ENCODE peak calls at places on chromosomes 4 and X, in four cellular contexts. I is GM23338, K is PC-9, V is HCT116. Q is an unnamed sample.

GRCh38 chr4:34723606-34724005 is 1520.7 kb downstream of the ARAP2 start:
- DNase-seq in I (no peak), K (no peak), V (no peak), Q (no peak)

GRCh38 chr4:159291176-159291575 is 188.3 kb downstream of the RAPGEF2 start:
- DNase-seq in I (no peak), K (no peak), V (no peak), Q (no peak)

GRCh38 chr4:2576290-2576689 is 39.8 kb downstream of the FAM193A start:
- DNase-seq in I (no peak), K (no peak), V (no peak), Q (no peak)

GRCh38 chr4:132572210-132572609 is 576.9 kb upstream of the PCDH10 start:
- DNase-seq in I (peak), K (no peak), V (no peak), Q (no peak)

GRCh38 chrX:147738260-147738659 is 173.5 kb upstream of the FMR1 start:
- DNase-seq in I (no peak), K (no peak), V (no peak), Q (no peak)

GRCh38 chrX:112083624-112084326 is 1.2 kb upstream of the TRPC5 start:
- DNase-seq in I (peak), K (no peak), V (no peak), Q (no peak)

GRCh38 chr4:71130827-71131603 is 137.6 kb downstream of the DCK start:
- DNase-seq in I (peak), K (no peak), V (no peak), Q (no peak)

GRCh38 chrX:134369576-134369975 is 90.4 kb upstream of the HPRT1 start:
- DNase-seq in I (no peak), K (no peak), V (no peak), Q (peak)

GRCh38 chrX:42934020-42934701 is 156.2 kb upstream of the PPP1R2C start:
- DNase-seq in I (no peak), K (no peak), V (no peak), Q (peak)

GRCh38 chr4:14906805-14907204 is 95.5 kb upstream of the CPEB2 start:
- DNase-seq in I (no peak), K (no peak), V (no peak), Q (no peak)

GRCh38 chrX:103276581-103277002 is at the start of gene TCEAL5:
- DNase-seq in I (peak), K (no peak), V (no peak), Q (no peak)
- TF ChIP-seq EZH2 in I (no peak), K (no peak), V (no peak), Q (no peak)

GRCh38 chrX:109716431-109717028 is 16.5 kb downstream of the ACSL4 start:
- DNase-seq in I (no peak), K (no peak), V (no peak), Q (no peak)
- H3K4me2 ChIP-seq in I (no peak), K (no peak), V (no peak), Q (no peak)

DNA sequence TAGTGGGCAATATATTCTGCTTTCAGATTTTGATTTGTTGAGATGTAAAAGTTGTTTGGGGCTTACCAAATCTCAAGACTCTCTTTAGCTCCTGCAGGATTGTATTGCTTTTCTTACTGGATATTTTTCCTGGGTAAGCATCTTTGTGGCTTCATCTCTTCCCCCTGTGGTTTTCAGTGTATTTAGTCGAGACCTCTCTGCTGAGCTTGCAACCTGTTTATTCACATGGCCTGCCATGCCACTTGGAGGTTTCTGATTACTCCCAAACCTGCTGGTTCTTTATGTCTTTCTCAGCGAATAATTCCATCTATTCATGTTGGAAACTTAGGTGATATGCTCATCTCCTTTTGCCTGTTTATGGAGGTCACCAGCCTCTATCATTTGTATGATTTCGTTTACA is 10.9 kb downstream of the CCNG2 start:
- DNase-seq in I (no peak), K (no peak), V (no peak), Q (no peak)
- H3K4me3 ChIP-seq in I (no peak), K (no peak), V (no peak), Q (no peak)

DNA sequence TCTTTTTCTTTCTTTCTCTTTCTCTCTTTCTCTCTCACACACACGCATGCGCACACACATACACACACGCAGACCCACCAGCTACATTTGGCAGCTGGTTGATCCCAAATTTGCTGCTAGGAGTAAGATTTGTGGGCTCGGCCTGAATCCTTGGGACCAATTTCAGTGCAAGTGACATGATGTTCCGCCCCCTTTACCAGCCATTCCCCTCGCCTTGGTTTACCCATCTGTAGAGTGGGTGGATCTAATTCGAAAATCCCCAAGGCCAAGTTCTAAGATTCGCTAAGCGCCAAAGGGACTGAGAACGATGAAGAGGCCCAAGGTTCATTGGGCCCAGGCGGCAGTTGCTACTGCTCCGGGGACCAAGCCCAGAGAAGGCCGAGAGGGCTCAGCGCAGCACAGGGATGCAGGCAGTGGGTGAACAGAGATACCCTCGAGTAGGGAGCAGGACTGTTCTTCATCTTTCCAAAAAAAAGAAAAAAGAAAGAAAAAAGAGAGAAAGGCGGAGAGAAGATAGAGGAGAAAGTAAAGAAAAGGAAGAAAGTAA is 5.8 kb downstream of the NKX3-2 start:
- DNase-seq in I (no peak), K (no peak), V (no peak), Q (no peak)
- TF ChIP-seq EZH2 in I (peak), K (no peak), V (no peak), Q (no peak)

Q was measured in GM12878.